ENCODE peak calls at places on chromosomes 12 and 14, in five cellular contexts. D, R, Y, P and G are unnamed samples.

GRCh38 chr12:85531345-85531744 is 251.3 kb downstream of the ALX1 start:
- DNase-seq in D (no peak), R (no peak), Y (no peak), P (no peak), G (no peak)

GRCh38 chr14:91834571-91834970 is 32.8 kb downstream of the TC2N start:
- DNase-seq in D (no peak), R (no peak), Y (no peak), P (no peak), G (no peak)

GRCh38 chr14:81826080-81826479 is 292.4 kb upstream of the SEL1L start:
- DNase-seq in D (no peak), R (no peak), Y (no peak), P (no peak), G (no peak)

GRCh38 chr12:132460571-132460970 is 29.4 kb upstream of the FBRSL1 start:
- DNase-seq in D (no peak), R (no peak), Y (no peak), P (no peak), G (no peak)

GRCh38 chr12:62435337-62436163 is 31.1 kb upstream of the MON2 start:
- DNase-seq in D (peak; percentile 78), R (peak; percentile 4), Y (peak; percentile 54), P (peak; percentile 60), G (peak; percentile 32)

GRCh38 chr12:3249081-3249800 is 172.1 kb downstream of the TSPAN9 start:
- DNase-seq in D (no peak), R (no peak), Y (no peak), P (no peak), G (no peak)

GRCh38 chr12:16399110-16399509 is 51.7 kb downstream of the MGST1 start:
- DNase-seq in D (no peak), R (no peak), Y (no peak), P (no peak), G (no peak)

GRCh38 chr12:49961993-49962764 is 507 bp downstream of the AQP5 start:
- DNase-seq in D (no peak), R (no peak), Y (no peak), P (no peak), G (no peak)